ENCODE peak calls at places on chromosomes 5 and 9, in seven cellular contexts. D, B, Q, Z, I, E and J are unnamed samples.

GRCh38 chr9:126611188-126611587 is 2.5 kb upstream of the LMX1B start:
- DNase-seq in B (no peak), D (no peak), I (no peak), Q (peak), E (no peak), Z (no peak), J (no peak)

GRCh38 chr5:157301066-157301465 is 35.1 kb downstream of the CYFIP2 start:
- DNase-seq in Z (no peak), Q (no peak), B (no peak), E (no peak), I (no peak), D (no peak), J (no peak)

GRCh38 chr5:113721171-113721570 is 207.7 kb downstream of the YTHDC2 start:
- DNase-seq in B (no peak), D (no peak), E (no peak), Q (no peak), I (no peak), Z (no peak), J (no peak)

GRCh38 chr5:90297045-90297764 is 112.4 kb downstream of the CETN3 start:
- DNase-seq in E (no peak), B (no peak), Q (no peak), I (no peak), Z (no peak), D (no peak), J (no peak)

GRCh38 chr9:72422214-72422613 is 57.2 kb upstream of the ZFAND5 start:
- DNase-seq in Z (no peak), D (no peak), B (no peak), Q (no peak), I (no peak), E (no peak), J (no peak)

GRCh38 chr9:133132174-133132573 is 11.1 kb upstream of the RALGDS start:
- DNase-seq in E (no peak), B (no peak), Z (no peak), Q (no peak), I (no peak), D (no peak), J (no peak)

GRCh38 chr9:112601646-112602045 is 115.0 kb downstream of the KIAA1958 start:
- DNase-seq in B (no peak), E (no peak), Z (no peak), Q (no peak), I (no peak), D (no peak), J (no peak)

GRCh38 chr5:160938532-160938931 is 86.5 kb upstream of the ATP10B start:
- DNase-seq in E (no peak), Z (peak), B (no peak), D (no peak), I (no peak), Q (no peak), J (no peak)

GRCh38 chr5:164555809-164556208 is 1050.4 kb downstream of the MAT2B start:
- DNase-seq in I (no peak), Q (no peak), B (no peak), E (no peak), Z (no peak), D (no peak), J (no peak)

GRCh38 chr5:119596046-119596445 is 33.3 kb upstream of the FAM170A start:
- DNase-seq in Z (no peak), Q (no peak), B (no peak), I (no peak), E (no peak), D (no peak), J (no peak)

GRCh38 chr5:132055441-132055807 is 5.0 kb upstream of the IL3 start:
- DNase-seq in Z (no peak), B (no peak), Q (no peak), E (no peak), I (no peak), D (no peak), J (no peak)

GRCh38 chr5:143865421-143865820 is 53.5 kb downstream of the HMHB1 start:
- DNase-seq in Q (no peak), I (no peak), Z (no peak), B (no peak), E (no peak), D (no peak), J (no peak)

GRCh38 chr5:181204561-181205401 is at the start of gene TRIM7:
- DNase-seq in E (no peak), D (no peak), B (peak), Q (no peak), I (no peak), Z (no peak), J (no peak)

GRCh38 chr9:129571298-129572051 is 49.4 kb downstream of the C9orf50 start:
- DNase-seq in D (no peak), E (no peak), B (no peak), Z (no peak), Q (no peak), I (no peak), J (no peak)

GRCh38 chr5:132853323-132853722 is 12.9 kb downstream of the GDF9 start:
- DNase-seq in B (no peak), D (no peak), Q (no peak), E (no peak), Z (no peak), I (no peak), J (no peak)

GRCh38 chr5:58366461-58366860 is 93.4 kb downstream of the PLK2 start:
- DNase-seq in E (no peak), B (no peak), D (no peak), Q (no peak), I (no peak), Z (no peak), J (no peak)

GRCh38 chr5:15821506-15821905 is 321.5 kb downstream of the FBXL7 start:
- DNase-seq in I (no peak), D (no peak), Z (no peak), E (no peak), B (no peak), Q (no peak), J (no peak)

GRCh38 chr9:96175001-96175400 is 127.0 kb downstream of the HSD17B3 start:
- DNase-seq in E (no peak), I (no peak), Q (no peak), B (no peak), D (no peak), Z (no peak), J (no peak)

GRCh38 chr5:147160923-147161663 is 73.7 kb upstream of the STK32A start:
- DNase-seq in Z (no peak), D (peak), B (no peak), I (no peak), E (no peak), Q (no peak), J (no peak)

GRCh38 chr9:129027224-129027684 is 877 bp downstream of the SH3GLB2 start:
- DNase-seq in Q (no peak), E (no peak), Z (no peak), I (no peak), D (no peak), B (no peak), J (no peak)

GRCh38 chr5:120415985-120416384 is 48.1 kb upstream of the PRR16 start:
- DNase-seq in Z (no peak), E (no peak), D (no peak), I (no peak), Q (no peak), B (no peak), J (no peak)

GRCh38 chr5:115809946-115810345 is 6.5 kb downstream of the CDO1 start:
- DNase-seq in D (no peak), I (no peak), E (no peak), Q (no peak), B (no peak), Z (no peak), J (no peak)

GRCh38 chr9:104798209-104798995 is 34.5 kb downstream of the NIPSNAP3B start:
- DNase-seq in Q (no peak), B (no peak), E (no peak), D (no peak), Z (no peak), I (no peak), J (no peak)

GRCh38 chr5:8949908-8950307 is 596.0 kb downstream of the SEMA5A start:
- DNase-seq in Z (no peak), D (no peak), B (peak), I (no peak), E (no peak), Q (no peak), J (no peak)

GRCh38 chr5:41794478-41794877 is 75.7 kb downstream of the OXCT1 start:
- DNase-seq in D (no peak), Z (peak), I (no peak), E (no peak), Q (no peak), B (no peak), J (peak)